ENCODE peak calls at places on chromosomes 12 and 14, in ten cellular contexts. D is CD4-positive, alpha-beta memory T cell; N is activated CD4-positive, alpha-beta T cell treated with anti-CD3 and anti-CD28 coated beads, Interleukin-2, amount 50 U/mL, for 4 hours; S is fibroblast of the conjunctiva; G is heart right ventricle; X is left ventricle myocardium superior; A is C1 segment of cervical spinal cord; K is Ammon's horn; T is effector memory CD4-positive, alpha-beta T cell; L is fibroblast of the aortic adventitia. O is an unnamed sample.

GRCh38 chr14:27243360-27243759 is 645.5 kb upstream of the NOVA1 start:
- DNase-seq in K (no peak), S (no peak), T (no peak), L (no peak), A (no peak), N (no peak), X (no peak), G (no peak), D (no peak), O (no peak)

GRCh38 chr14:68042591-68043210 is 223.1 kb downstream of the RAD51B start:
- DNase-seq in X (no peak), S (peak; percentile 37), N (no peak), D (no peak), L (no peak), T (no peak), K (no peak), A (no peak), G (no peak), O (no peak)

GRCh38 chr12:20808521-20808920 is 2.0 kb upstream of the SLCO1B3 start:
- DNase-seq in S (no peak), A (no peak), L (no peak), K (no peak), T (no peak), D (no peak), N (no peak), G (no peak), X (no peak), O (no peak)

GRCh38 chr12:34398706-34399630 is 376.7 kb downstream of the ALG10 start:
- DNase-seq in D (no peak), X (peak; percentile 11), N (no peak), S (no peak), T (no peak), K (peak; percentile 0), L (no peak), G (peak; percentile 2), A (no peak), O (no peak)

GRCh38 chr12:9745191-9745590 is 12.3 kb upstream of the CLECL1 start:
- DNase-seq in K (no peak), D (no peak), L (no peak), A (no peak), N (no peak), S (no peak), X (no peak), G (no peak), T (no peak), O (no peak)

GRCh38 chr12:132560421-132560830 is 50.0 kb downstream of the LRCOL1 start:
- DNase-seq in D (peak; percentile 25), A (no peak), T (no peak), G (no peak), N (no peak), X (no peak), K (no peak), L (no peak), S (no peak), O (no peak)

GRCh38 chr14:92967346-92967926 is 44.5 kb downstream of the CHGA start:
- DNase-seq in T (no peak), N (no peak), K (no peak), L (peak; percentile 63), G (no peak), D (no peak), A (no peak), X (no peak), S (peak; percentile 41), O (no peak)

GRCh38 chr14:61461808-61462275 is 140.5 kb downstream of the PRKCH start:
- DNase-seq in G (no peak), N (no peak), T (peak; percentile 45), A (peak; percentile 9), D (peak; percentile 64), K (peak; percentile 79), L (peak; percentile 88), S (peak; percentile 61), X (no peak), O (peak; percentile 34)

GRCh38 chr12:904010-904414 is 45.5 kb downstream of the RAD52 start:
- DNase-seq in X (no peak), D (no peak), L (no peak), G (no peak), A (no peak), T (no peak), N (no peak), S (no peak), K (no peak), O (no peak)

GRCh38 chr12:6604254-6605029 is 2.7 kb downstream of the CHD4 start:
- DNase-seq in K (no peak), A (no peak), L (peak; percentile 59), X (no peak), T (no peak), N (no peak), G (no peak), S (no peak), D (no peak), O (no peak)

GRCh38 chr14:56126514-56126913 is 8.3 kb downstream of the PELI2 start:
- DNase-seq in D (no peak), N (no peak), T (no peak), G (no peak), L (no peak), X (no peak), A (no peak), K (no peak), S (no peak), O (no peak)

GRCh38 chr12:26239508-26240328 is 44.3 kb downstream of the SSPN start:
- DNase-seq in X (peak; percentile 73), A (peak; percentile 71), D (no peak), N (no peak), G (peak; percentile 60), K (peak; percentile 86), S (peak; percentile 72), T (no peak), L (peak; percentile 99), O (peak; percentile 88)

GRCh38 chr12:120150919-120151525 is 34.5 kb upstream of the RAB35 start:
- DNase-seq in X (no peak), G (no peak), T (no peak), N (no peak), S (no peak), A (no peak), D (no peak), K (no peak), L (no peak), O (no peak)

GRCh38 chr12:18970603-18971002 is 158.9 kb upstream of the PLEKHA5 start:
- DNase-seq in T (no peak), K (no peak), S (no peak), D (no peak), N (no peak), L (no peak), G (no peak), X (no peak), A (no peak), O (no peak)

GRCh38 chr12:10184261-10184843 is 5.5 kb downstream of the TMEM52B start:
- DNase-seq in T (no peak), G (no peak), X (no peak), S (peak; percentile 38), L (peak; percentile 28), D (no peak), N (no peak), A (no peak), K (no peak), O (peak; percentile 77)

GRCh38 chr12:14185441-14186192 is 179.9 kb upstream of the ATF7IP start:
- DNase-seq in D (peak; percentile 15), A (no peak), K (peak; percentile 61), X (no peak), S (no peak), N (no peak), T (peak; percentile 12), G (no peak), L (peak; percentile 51), O (no peak)

GRCh38 chr12:109445224-109445623 is 31.9 kb downstream of the KCTD10 start:
- DNase-seq in X (no peak), N (no peak), G (no peak), S (no peak), D (no peak), A (no peak), K (no peak), T (no peak), L (no peak), O (peak; percentile 43)

GRCh38 chr14:99589651-99590530 is 14.1 kb downstream of the CCDC85C start:
- DNase-seq in A (no peak), T (no peak), N (no peak), K (no peak), D (no peak), S (no peak), G (no peak), X (peak; percentile 50), L (no peak), O (no peak)

GRCh38 chr12:122864894-122865253 is 29.6 kb downstream of the HIP1R start:
- DNase-seq in A (no peak), N (no peak), T (no peak), G (no peak), D (no peak), S (no peak), X (no peak), K (no peak), L (no peak), O (no peak)

GRCh38 chr14:21066882-21067502 is 3.1 kb upstream of the ARHGEF40 start:
- DNase-seq in G (no peak), D (no peak), N (no peak), L (no peak), T (no peak), K (no peak), A (no peak), X (no peak), S (no peak), O (no peak)

GRCh38 chr12:11969437-11970154 is 101.1 kb upstream of the BCL2L14 start:
- DNase-seq in N (no peak), A (no peak), K (no peak), G (no peak), S (no peak), X (no peak), D (no peak), T (no peak), L (no peak), O (no peak)

GRCh38 chr12:80937391-80938238 is at the start of gene LIN7A:
- DNase-seq in L (peak; percentile 17), S (no peak), X (peak; percentile 80), D (no peak), A (no peak), T (no peak), N (no peak), K (peak; percentile 57), G (peak; percentile 69), O (no peak)

GRCh38 chr12:176321-177181 is 37.4 kb downstream of the SLC6A12 start:
- DNase-seq in K (peak; percentile 50), L (peak; percentile 48), S (no peak), D (no peak), A (no peak), X (peak; percentile 30), T (no peak), N (no peak), G (no peak), O (no peak)

GRCh38 chr12:27626239-27626638 is 70.0 kb upstream of the REP15 start:
- DNase-seq in G (no peak), T (no peak), N (no peak), A (no peak), L (no peak), S (no peak), K (no peak), X (no peak), D (no peak), O (no peak)

GRCh38 chr14:24343795-24344660 is 4.2 kb upstream of the RIPK3 start:
- DNase-seq in K (no peak), D (no peak), N (no peak), L (no peak), G (no peak), T (no peak), A (no peak), X (no peak), S (no peak), O (no peak)

GRCh38 chr14:63605041-63605532 is 36.6 kb downstream of the WDR89 start:
- DNase-seq in N (no peak), K (no peak), A (no peak), S (no peak), T (no peak), D (no peak), X (no peak), G (no peak), L (no peak), O (no peak)

GRCh38 chr12:10196210-10196609 is 16.5 kb upstream of the GABARAPL1 start:
- DNase-seq in X (no peak), T (no peak), N (no peak), A (no peak), D (no peak), S (no peak), L (no peak), G (no peak), K (no peak), O (no peak)

O was measured in AG09319.